ENCODE peak calls at places on chromosome 15, in nine cellular contexts. One of them, this sample, is unnamed.

GRCh38 chr15:38048001-38048455 is 113.6 kb downstream of the TMCO5A start:
- DNase-seq in breast epithelium: no peak
- DNase-seq in WERI-Rb-1: no peak
- DNase-seq in body of pancreas: no peak
- DNase-seq in dorsolateral prefrontal cortex: no peak
- DNase-seq in GM12865: peak
- DNase-seq in progenitor cell of endocrine pancreas: no peak
- DNase-seq in H9: no peak
- DNase-seq in neural crest cell: no peak
- DNase-seq in this sample: no peak

GRCh38 chr15:66483131-66483566 is 14.4 kb downstream of the SNAPC5 start:
- DNase-seq in progenitor cell of endocrine pancreas: no peak
- DNase-seq in GM12865: no peak
- DNase-seq in H9: no peak
- DNase-seq in WERI-Rb-1: no peak
- DNase-seq in body of pancreas: peak
- DNase-seq in breast epithelium: no peak
- DNase-seq in neural crest cell: no peak
- DNase-seq in dorsolateral prefrontal cortex: no peak
- DNase-seq in this sample: no peak

GRCh38 chr15:43776101-43776717 is 557 bp downstream of the ELL3 start:
- DNase-seq in neural crest cell: peak
- DNase-seq in progenitor cell of endocrine pancreas: no peak
- DNase-seq in dorsolateral prefrontal cortex: no peak
- DNase-seq in GM12865: peak
- DNase-seq in body of pancreas: peak
- DNase-seq in WERI-Rb-1: no peak
- DNase-seq in H9: peak
- DNase-seq in breast epithelium: no peak
- DNase-seq in this sample: peak

GRCh38 chr15:31338879-31339557 is 12.4 kb downstream of the KLF13 start:
- DNase-seq in progenitor cell of endocrine pancreas: no peak
- DNase-seq in breast epithelium: no peak
- DNase-seq in GM12865: peak
- DNase-seq in WERI-Rb-1: no peak
- DNase-seq in H9: peak
- DNase-seq in dorsolateral prefrontal cortex: peak
- DNase-seq in neural crest cell: no peak
- DNase-seq in body of pancreas: peak
- DNase-seq in this sample: no peak

GRCh38 chr15:36841154-36841553 is 259.2 kb downstream of the MEIS2 start:
- DNase-seq in neural crest cell: no peak
- DNase-seq in dorsolateral prefrontal cortex: no peak
- DNase-seq in H9: no peak
- DNase-seq in breast epithelium: no peak
- DNase-seq in progenitor cell of endocrine pancreas: no peak
- DNase-seq in WERI-Rb-1: peak
- DNase-seq in body of pancreas: no peak
- DNase-seq in GM12865: no peak
- DNase-seq in this sample: no peak

GRCh38 chr15:81336568-81336967 is 12.6 kb upstream of the STARD5 start:
- DNase-seq in dorsolateral prefrontal cortex: no peak
- DNase-seq in breast epithelium: no peak
- DNase-seq in GM12865: peak
- DNase-seq in progenitor cell of endocrine pancreas: no peak
- DNase-seq in neural crest cell: no peak
- DNase-seq in H9: no peak
- DNase-seq in body of pancreas: no peak
- DNase-seq in WERI-Rb-1: no peak
- DNase-seq in this sample: no peak

GRCh38 chr15:29043731-29044485 is 158.1 kb downstream of the APBA2 start:
- DNase-seq in neural crest cell: no peak
- DNase-seq in GM12865: no peak
- DNase-seq in dorsolateral prefrontal cortex: no peak
- DNase-seq in WERI-Rb-1: no peak
- DNase-seq in breast epithelium: no peak
- DNase-seq in H9: no peak
- DNase-seq in body of pancreas: no peak
- DNase-seq in progenitor cell of endocrine pancreas: no peak
- DNase-seq in this sample: no peak

GRCh38 chr15:100768501-100768931 is 111.1 kb upstream of the ALDH1A3 start:
- DNase-seq in WERI-Rb-1: no peak
- DNase-seq in dorsolateral prefrontal cortex: no peak
- DNase-seq in H9: no peak
- DNase-seq in progenitor cell of endocrine pancreas: no peak
- DNase-seq in GM12865: no peak
- DNase-seq in neural crest cell: no peak
- DNase-seq in breast epithelium: no peak
- DNase-seq in body of pancreas: no peak
- DNase-seq in this sample: no peak

GRCh38 chr15:41018534-41018933 is 65.3 kb downstream of the CHAC1 start:
- DNase-seq in body of pancreas: peak
- DNase-seq in dorsolateral prefrontal cortex: no peak
- DNase-seq in neural crest cell: no peak
- DNase-seq in H9: no peak
- DNase-seq in progenitor cell of endocrine pancreas: no peak
- DNase-seq in GM12865: no peak
- DNase-seq in WERI-Rb-1: no peak
- DNase-seq in breast epithelium: no peak
- DNase-seq in this sample: peak

GRCh38 chr15:60758961-60759729 is 280.2 kb upstream of the ICE2 start:
- DNase-seq in neural crest cell: no peak
- DNase-seq in WERI-Rb-1: no peak
- DNase-seq in H9: no peak
- DNase-seq in GM12865: no peak
- DNase-seq in dorsolateral prefrontal cortex: no peak
- DNase-seq in progenitor cell of endocrine pancreas: no peak
- DNase-seq in breast epithelium: no peak
- DNase-seq in body of pancreas: no peak
- DNase-seq in this sample: no peak

GRCh38 chr15:68997930-68998777 is 16.3 kb upstream of the NOX5 start:
- DNase-seq in body of pancreas: no peak
- DNase-seq in progenitor cell of endocrine pancreas: no peak
- DNase-seq in breast epithelium: no peak
- DNase-seq in GM12865: no peak
- DNase-seq in H9: no peak
- DNase-seq in dorsolateral prefrontal cortex: no peak
- DNase-seq in WERI-Rb-1: no peak
- DNase-seq in neural crest cell: no peak
- DNase-seq in this sample: no peak

GRCh38 chr15:101617390-101617965 is 34.7 kb downstream of the TM2D3 start:
- DNase-seq in dorsolateral prefrontal cortex: no peak
- DNase-seq in breast epithelium: no peak
- DNase-seq in body of pancreas: no peak
- DNase-seq in progenitor cell of endocrine pancreas: no peak
- DNase-seq in WERI-Rb-1: no peak
- DNase-seq in neural crest cell: no peak
- DNase-seq in H9: no peak
- DNase-seq in GM12865: no peak
- DNase-seq in this sample: no peak

GRCh38 chr15:28006116-28006911 is 92.8 kb downstream of the OCA2 start:
- DNase-seq in body of pancreas: no peak
- DNase-seq in WERI-Rb-1: no peak
- DNase-seq in breast epithelium: no peak
- DNase-seq in neural crest cell: no peak
- DNase-seq in GM12865: no peak
- DNase-seq in dorsolateral prefrontal cortex: no peak
- DNase-seq in progenitor cell of endocrine pancreas: no peak
- DNase-seq in H9: no peak
- DNase-seq in this sample: no peak

GRCh38 chr15:78790027-78790426 is 21.2 kb downstream of the ADAMTS7 start:
- DNase-seq in neural crest cell: no peak
- DNase-seq in GM12865: no peak
- DNase-seq in progenitor cell of endocrine pancreas: no peak
- DNase-seq in breast epithelium: no peak
- DNase-seq in H9: no peak
- DNase-seq in dorsolateral prefrontal cortex: no peak
- DNase-seq in WERI-Rb-1: no peak
- DNase-seq in body of pancreas: no peak
- DNase-seq in this sample: no peak

GRCh38 chr15:40441736-40442531 is 1.2 kb downstream of the BAHD1 start:
- DNase-seq in GM12865: peak
- DNase-seq in breast epithelium: no peak
- DNase-seq in dorsolateral prefrontal cortex: no peak
- DNase-seq in body of pancreas: peak
- DNase-seq in progenitor cell of endocrine pancreas: peak
- DNase-seq in neural crest cell: peak
- DNase-seq in H9: no peak
- DNase-seq in WERI-Rb-1: peak
- DNase-seq in this sample: peak

DNA sequence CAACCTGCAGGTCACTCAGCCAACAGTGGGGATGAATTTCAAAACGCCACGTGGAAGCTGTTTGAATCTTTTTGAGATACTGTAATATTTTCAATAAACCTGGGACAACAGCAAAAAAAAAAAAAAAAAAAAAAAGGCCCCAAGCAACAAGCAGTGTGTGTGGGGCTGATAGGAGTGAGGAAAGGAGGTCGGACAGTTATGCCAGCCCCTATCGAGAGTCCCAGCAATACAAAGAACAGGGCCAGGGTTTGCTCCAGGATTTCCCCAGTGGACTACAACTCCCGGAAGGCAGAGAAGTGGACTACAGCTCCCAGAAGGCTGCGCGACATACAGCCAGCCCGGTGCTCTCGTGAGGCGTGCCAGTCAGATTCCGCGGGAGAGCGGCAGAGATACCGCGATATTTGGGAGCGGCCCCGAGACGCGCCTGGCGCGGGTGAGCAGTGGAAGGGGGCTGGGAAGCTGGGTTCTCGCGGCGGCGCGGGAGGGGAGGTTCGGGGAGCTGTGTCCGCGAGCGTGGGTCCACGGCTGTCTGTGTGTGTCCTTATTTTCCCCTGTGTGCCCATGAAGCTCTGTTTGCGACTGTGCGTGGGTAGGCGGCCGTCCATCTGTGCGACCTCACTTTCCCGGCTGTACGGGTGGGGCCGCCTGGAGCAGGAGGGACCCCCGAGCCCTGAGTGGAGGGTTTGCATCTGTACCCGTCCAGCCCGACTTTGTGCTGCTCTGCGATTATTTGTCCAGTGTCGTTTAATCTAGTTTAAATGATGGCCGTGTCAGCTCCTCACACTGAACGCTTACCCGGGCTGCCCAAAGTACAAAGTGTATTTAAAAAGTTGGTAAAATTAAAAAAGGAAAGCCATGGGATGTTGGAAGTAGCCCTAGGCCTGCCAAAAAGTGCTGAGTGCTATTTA is at the start of gene PPCDC:
- DNase-seq in body of pancreas: peak
- DNase-seq in WERI-Rb-1: peak
- DNase-seq in dorsolateral prefrontal cortex: peak
- DNase-seq in GM12865: peak
- DNase-seq in neural crest cell: peak
- DNase-seq in H9: peak
- DNase-seq in progenitor cell of endocrine pancreas: peak
- DNase-seq in breast epithelium: peak
- DNase-seq in this sample: peak
- TF ChIP-seq CTCF in body of pancreas: no peak
- TF ChIP-seq CTCF in WERI-Rb-1: no peak
- TF ChIP-seq CTCF in dorsolateral prefrontal cortex: peak
- TF ChIP-seq CTCF in GM12865: no peak
- TF ChIP-seq CTCF in neural crest cell: no peak
- TF ChIP-seq CTCF in H9: no peak
- TF ChIP-seq CTCF in progenitor cell of endocrine pancreas: no peak
- TF ChIP-seq CTCF in breast epithelium: no peak
- TF ChIP-seq CTCF in this sample: no peak

GRCh38 chr15:65303687-65304392 is 637 bp upstream of the RNU5B-1 start:
- DNase-seq in WERI-Rb-1: peak
- DNase-seq in body of pancreas: peak
- DNase-seq in dorsolateral prefrontal cortex: peak
- DNase-seq in progenitor cell of endocrine pancreas: no peak
- DNase-seq in neural crest cell: no peak
- DNase-seq in GM12865: peak
- DNase-seq in breast epithelium: peak
- DNase-seq in H9: peak
- DNase-seq in this sample: no peak
- TF ChIP-seq CTCF in WERI-Rb-1: no peak
- TF ChIP-seq CTCF in body of pancreas: no peak
- TF ChIP-seq CTCF in dorsolateral prefrontal cortex: no peak
- TF ChIP-seq CTCF in progenitor cell of endocrine pancreas: no peak
- TF ChIP-seq CTCF in neural crest cell: peak
- TF ChIP-seq CTCF in GM12865: no peak
- TF ChIP-seq CTCF in breast epithelium: no peak
- TF ChIP-seq CTCF in H9: no peak
- TF ChIP-seq CTCF in this sample: no peak

DNA sequence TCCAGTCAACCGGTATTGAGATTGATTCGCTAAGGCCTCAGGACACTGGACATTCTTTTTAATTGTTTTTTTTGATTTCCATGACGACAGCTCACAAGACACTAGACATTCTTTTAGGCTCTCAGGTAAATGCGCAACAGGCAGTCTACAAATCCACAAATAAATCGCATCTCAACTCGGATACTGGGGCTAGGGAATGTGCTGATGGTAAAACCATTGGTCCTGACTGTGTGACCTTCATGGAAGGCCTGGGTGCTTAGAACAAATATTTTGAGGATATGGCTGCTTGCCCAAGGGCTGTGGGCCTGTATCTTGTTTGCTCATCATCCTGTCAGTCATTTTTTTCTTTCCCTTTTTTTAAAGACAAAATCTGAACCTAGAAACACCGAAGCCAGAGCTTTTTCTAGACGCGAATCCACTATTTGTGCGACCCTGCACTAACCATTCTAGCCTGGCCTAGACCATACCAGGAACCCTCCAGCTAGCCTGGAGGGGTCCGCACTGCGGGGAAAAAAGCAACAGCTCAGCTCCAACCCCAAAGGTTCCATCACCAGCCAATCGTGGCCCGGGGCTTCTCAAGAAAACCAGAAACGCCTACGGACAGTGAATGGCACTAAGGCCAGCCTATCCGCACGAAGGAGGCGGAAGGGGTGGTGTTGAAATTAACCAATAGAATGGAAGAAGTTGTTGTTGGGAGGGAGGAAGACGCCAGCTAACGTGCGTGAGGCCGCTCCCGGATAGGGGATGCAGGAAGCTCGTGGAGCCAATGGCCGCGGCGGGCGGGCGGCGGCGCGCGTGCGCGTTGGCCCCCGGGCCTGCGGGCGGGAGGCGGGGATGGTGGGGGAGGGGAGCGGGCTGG is 18.1 kb upstream of the CHD2 start:
- DNase-seq in WERI-Rb-1: peak
- DNase-seq in H9: peak
- DNase-seq in dorsolateral prefrontal cortex: peak
- DNase-seq in neural crest cell: peak
- DNase-seq in progenitor cell of endocrine pancreas: peak
- DNase-seq in breast epithelium: peak
- DNase-seq in body of pancreas: peak
- DNase-seq in GM12865: peak
- DNase-seq in this sample: peak
- TF ChIP-seq CTCF in WERI-Rb-1: no peak
- TF ChIP-seq CTCF in H9: no peak
- TF ChIP-seq CTCF in dorsolateral prefrontal cortex: no peak
- TF ChIP-seq CTCF in neural crest cell: no peak
- TF ChIP-seq CTCF in progenitor cell of endocrine pancreas: no peak
- TF ChIP-seq CTCF in breast epithelium: peak
- TF ChIP-seq CTCF in body of pancreas: no peak
- TF ChIP-seq CTCF in GM12865: no peak
- TF ChIP-seq CTCF in this sample: no peak

DNA sequence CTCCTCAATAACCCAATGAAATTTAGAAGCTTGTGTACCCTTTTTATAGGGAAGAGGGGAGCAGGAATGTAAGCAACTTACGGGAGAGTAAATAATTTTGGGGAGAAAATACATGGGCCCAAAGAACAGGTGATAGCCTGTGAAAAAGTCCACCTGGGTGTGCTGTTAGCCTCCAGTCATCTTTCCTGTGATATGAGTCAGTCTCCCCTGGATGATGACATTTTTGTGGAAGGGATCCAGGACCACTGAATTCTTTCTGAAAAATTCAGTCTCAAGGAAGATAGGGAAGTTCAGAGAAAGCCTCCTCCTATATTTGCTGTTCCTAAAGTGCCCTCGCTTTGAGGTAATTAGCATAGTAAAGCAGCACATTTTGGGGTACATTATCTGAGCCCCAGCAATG is 149.8 kb downstream of the SQOR start:
- DNase-seq in GM12865: no peak
- DNase-seq in progenitor cell of endocrine pancreas: no peak
- DNase-seq in neural crest cell: no peak
- DNase-seq in body of pancreas: peak
- DNase-seq in WERI-Rb-1: no peak
- DNase-seq in H9: no peak
- DNase-seq in dorsolateral prefrontal cortex: no peak
- DNase-seq in breast epithelium: no peak
- DNase-seq in this sample: no peak
- TF ChIP-seq CTCF in GM12865: no peak
- TF ChIP-seq CTCF in progenitor cell of endocrine pancreas: no peak
- TF ChIP-seq CTCF in neural crest cell: no peak
- TF ChIP-seq CTCF in body of pancreas: no peak
- TF ChIP-seq CTCF in WERI-Rb-1: no peak
- TF ChIP-seq CTCF in H9: no peak
- TF ChIP-seq CTCF in dorsolateral prefrontal cortex: no peak
- TF ChIP-seq CTCF in breast epithelium: no peak
- TF ChIP-seq CTCF in this sample: no peak

This sample was measured in endothelial cell.